ENCODE peak calls at places on chromosomes 6 and 20, in six cellular contexts. G is heart left ventricle, Z is A549, Y is ovary, M is HCT116, K is IMR-90. R is an unnamed sample.

GRCh38 chr6:25318589-25318988 is 39.4 kb downstream of the CARMIL1 start:
- DNase-seq in G (no peak), Z (no peak), Y (no peak), M (no peak), K (no peak), R (no peak)

GRCh38 chr6:12485226-12485764 is 195.1 kb downstream of the EDN1 start:
- DNase-seq in G (no peak), Z (peak; percentile 72), Y (no peak), M (no peak), K (no peak), R (no peak)

GRCh38 chr20:22716824-22717351 is 132.5 kb upstream of the FOXA2 start:
- DNase-seq in G (no peak), Z (peak; percentile 56), Y (no peak), M (no peak), K (peak; percentile 7), R (peak; percentile 46)

GRCh38 chr20:24969203-24970029 is 20.3 kb downstream of the CST7 start:
- DNase-seq in G (no peak), Z (no peak), Y (no peak), M (no peak), K (no peak), R (no peak)

GRCh38 chr6:139922236-139922635 is 547.8 kb upstream of the CITED2 start:
- DNase-seq in G (no peak), Z (no peak), Y (no peak), M (no peak), K (no peak), R (no peak)

GRCh38 chr6:142014515-142014914 is 118.2 kb upstream of the GJE1 start:
- DNase-seq in G (no peak), Z (peak; percentile 72), Y (no peak), M (peak; percentile 79), K (peak; percentile 93), R (no peak)

GRCh38 chr6:12343440-12344162 is 53.4 kb downstream of the EDN1 start:
- DNase-seq in G (no peak), Z (peak; percentile 96), Y (no peak), M (no peak), K (peak; percentile 44), R (peak; percentile 86)

GRCh38 chr20:51514252-51514651 is 28.3 kb downstream of the NFATC2 start:
- DNase-seq in G (no peak), Z (no peak), Y (no peak), M (no peak), K (no peak), R (no peak)

GRCh38 chr20:8853805-8854338 is 215.0 kb upstream of the PLCB4 start:
- DNase-seq in G (no peak), Z (peak; percentile 80), Y (no peak), M (peak; percentile 40), K (peak; percentile 84), R (no peak)

GRCh38 chr6:47426524-47427302 is 50.9 kb upstream of the CD2AP start:
- DNase-seq in G (no peak), Z (no peak), Y (no peak), M (no peak), K (no peak), R (no peak)

GRCh38 chr20:12916699-12917098 is 92.1 kb upstream of the SPTLC3 start:
- DNase-seq in G (no peak), Z (no peak), Y (no peak), M (no peak), K (no peak), R (no peak)

GRCh38 chr6:107113460-107114212 is 1.7 kb downstream of the BEND3 start:
- DNase-seq in G (no peak), Z (no peak), Y (peak; percentile 19), M (no peak), K (no peak), R (no peak)

GRCh38 chr20:35318502-35319157 is 26.4 kb upstream of the FAM83C start:
- DNase-seq in G (peak; percentile 51), Z (peak; percentile 87), Y (no peak), M (peak; percentile 89), K (peak; percentile 90), R (peak; percentile 61)

GRCh38 chr6:46500382-46500781 is 9.1 kb upstream of the RCAN2 start:
- DNase-seq in G (no peak), Z (no peak), Y (no peak), M (no peak), K (no peak), R (no peak)

GRCh38 chr6:149249370-149250357 is 67.8 kb upstream of the TAB2 start:
- DNase-seq in G (no peak), Z (peak; percentile 11), Y (no peak), M (no peak), K (no peak), R (no peak)

GRCh38 chr20:59820204-59821041 is 113.0 kb downstream of the SYCP2 start:
- DNase-seq in G (peak; percentile 62), Z (no peak), Y (peak; percentile 21), M (no peak), K (no peak), R (no peak)

GRCh38 chr6:130313206-130313605 is 52.6 kb upstream of the TMEM200A start:
- DNase-seq in G (no peak), Z (no peak), Y (no peak), M (peak; percentile 38), K (no peak), R (no peak)

GRCh38 chr6:155128971-155129370 is 133.9 kb downstream of the TIAM2 start:
- DNase-seq in G (no peak), Z (no peak), Y (no peak), M (no peak), K (no peak), R (no peak)

GRCh38 chr20:7113577-7114466 is 346.3 kb downstream of the BMP2 start:
- DNase-seq in G (peak; percentile 51), Z (peak; percentile 36), Y (no peak), M (no peak), K (peak; percentile 1), R (peak; percentile 28)

GRCh38 chr6:71468038-71468437 is 179.4 kb downstream of the OGFRL1 start:
- DNase-seq in G (no peak), Z (no peak), Y (no peak), M (no peak), K (no peak), R (no peak)

GRCh38 chr6:71466362-71466761 is 177.8 kb downstream of the OGFRL1 start:
- DNase-seq in G (no peak), Z (no peak), Y (no peak), M (no peak), K (no peak), R (no peak)

GRCh38 chr6:71465096-71465495 is 176.5 kb downstream of the OGFRL1 start:
- DNase-seq in G (no peak), Z (no peak), Y (no peak), M (no peak), K (no peak), R (no peak)

GRCh38 chr6:71471718-71472117 is 183.1 kb downstream of the OGFRL1 start:
- DNase-seq in G (no peak), Z (no peak), Y (no peak), M (no peak), K (no peak), R (no peak)

DNA sequence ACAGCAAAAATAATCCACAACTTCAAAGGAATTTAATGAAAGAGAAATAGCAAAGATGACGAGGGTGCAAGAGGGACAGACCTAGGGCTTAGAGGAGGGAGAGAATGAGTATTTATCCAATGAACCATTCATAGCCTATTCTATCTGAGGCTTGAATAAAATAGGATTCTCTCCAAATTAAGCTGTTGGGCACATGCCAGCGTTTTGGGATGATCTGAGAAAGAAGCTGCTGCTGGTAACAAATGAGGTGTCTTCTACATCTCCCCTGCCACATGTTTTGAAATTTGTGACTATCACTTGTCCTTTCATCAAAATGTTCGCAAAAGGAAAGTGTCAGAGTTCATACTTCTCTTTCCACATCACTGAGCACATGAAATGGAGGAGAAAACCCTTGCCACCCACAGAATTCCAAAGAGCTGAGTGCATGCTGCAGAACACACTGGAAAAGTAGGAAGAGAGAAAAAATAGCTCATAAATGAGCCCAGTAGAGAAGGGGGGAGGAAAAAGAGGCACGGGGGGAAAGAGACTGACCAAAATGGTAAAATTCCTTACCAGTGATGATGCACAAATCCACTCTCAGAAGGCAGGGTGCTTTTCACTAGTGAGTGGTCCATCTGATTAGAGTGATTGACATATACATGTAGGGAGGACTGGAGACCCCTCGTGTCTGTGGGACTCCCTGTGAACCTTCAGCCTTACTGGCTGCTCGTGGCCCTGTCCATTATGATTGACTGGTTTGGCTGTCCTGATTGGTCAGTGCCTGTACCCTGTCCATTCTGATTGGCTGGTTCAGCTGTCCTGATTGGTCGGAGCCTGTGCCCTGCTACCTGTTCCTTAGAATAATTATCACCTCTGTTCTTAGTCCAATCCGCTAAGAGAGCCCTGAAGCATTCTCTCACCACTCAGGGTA is 180.5 kb downstream of the OGFRL1 start:
- DNase-seq in G (no peak), Z (no peak), Y (no peak), M (no peak), K (peak; percentile 95), R (no peak)
- H3K4me1 ChIP-seq in G (no peaks in the 10 kb centered on the region), Z (peaks cover 4% of the 10 kb centered on the region), Y (no peaks in the 10 kb centered on the region), M (peaks cover 7% of the 10 kb centered on the region), K (peaks cover 7% of the 10 kb centered on the region), R (no peaks in the 10 kb centered on the region)

GRCh38 chr6:33008944-33009861 is at the start of gene HLA-DOA:
- DNase-seq in G (no peak), Z (peak; percentile 9), Y (no peak), M (peak; percentile 28), K (peak; percentile 5), R (no peak)
- TF ChIP-seq POLR2A in G (no peak), Z (no peak), Y (no peak), M (no peak), K (no peak), R (no peak)

DNA sequence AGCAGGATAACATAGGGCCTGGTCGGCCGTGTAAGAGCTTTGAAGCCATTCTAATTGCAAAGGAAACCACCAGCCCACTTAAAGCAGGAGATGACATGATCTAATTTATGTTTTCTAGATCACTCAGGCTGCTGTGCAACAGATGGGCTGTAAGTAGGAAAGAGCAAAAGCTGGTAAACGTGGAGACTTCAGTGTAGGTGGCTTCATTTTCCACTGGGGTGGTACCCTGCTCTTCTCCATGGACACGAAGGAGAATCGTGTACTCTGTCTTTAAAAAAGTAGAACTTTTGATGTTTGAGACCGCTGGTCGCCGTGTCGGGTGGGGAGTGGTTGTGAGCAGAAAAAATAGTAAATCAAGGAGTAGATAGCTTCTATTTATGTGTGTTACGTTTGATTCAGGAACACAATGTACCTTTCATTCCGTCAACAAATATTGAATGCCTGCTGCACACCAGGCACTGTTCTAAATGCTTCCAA is 6.4 kb downstream of the CASS4 start:
- DNase-seq in G (no peak), Z (no peak), Y (no peak), M (no peak), K (no peak), R (no peak)
- H3K4me1 ChIP-seq in G (peaks cover 10% of the 10 kb centered on the region), Z (peaks cover 13% of the 10 kb centered on the region), Y (peaks cover 7% of the 10 kb centered on the region), M (peaks cover 21% of the 10 kb centered on the region), K (peaks cover 42% of the 10 kb centered on the region), R (no peaks in the 10 kb centered on the region)

DNA sequence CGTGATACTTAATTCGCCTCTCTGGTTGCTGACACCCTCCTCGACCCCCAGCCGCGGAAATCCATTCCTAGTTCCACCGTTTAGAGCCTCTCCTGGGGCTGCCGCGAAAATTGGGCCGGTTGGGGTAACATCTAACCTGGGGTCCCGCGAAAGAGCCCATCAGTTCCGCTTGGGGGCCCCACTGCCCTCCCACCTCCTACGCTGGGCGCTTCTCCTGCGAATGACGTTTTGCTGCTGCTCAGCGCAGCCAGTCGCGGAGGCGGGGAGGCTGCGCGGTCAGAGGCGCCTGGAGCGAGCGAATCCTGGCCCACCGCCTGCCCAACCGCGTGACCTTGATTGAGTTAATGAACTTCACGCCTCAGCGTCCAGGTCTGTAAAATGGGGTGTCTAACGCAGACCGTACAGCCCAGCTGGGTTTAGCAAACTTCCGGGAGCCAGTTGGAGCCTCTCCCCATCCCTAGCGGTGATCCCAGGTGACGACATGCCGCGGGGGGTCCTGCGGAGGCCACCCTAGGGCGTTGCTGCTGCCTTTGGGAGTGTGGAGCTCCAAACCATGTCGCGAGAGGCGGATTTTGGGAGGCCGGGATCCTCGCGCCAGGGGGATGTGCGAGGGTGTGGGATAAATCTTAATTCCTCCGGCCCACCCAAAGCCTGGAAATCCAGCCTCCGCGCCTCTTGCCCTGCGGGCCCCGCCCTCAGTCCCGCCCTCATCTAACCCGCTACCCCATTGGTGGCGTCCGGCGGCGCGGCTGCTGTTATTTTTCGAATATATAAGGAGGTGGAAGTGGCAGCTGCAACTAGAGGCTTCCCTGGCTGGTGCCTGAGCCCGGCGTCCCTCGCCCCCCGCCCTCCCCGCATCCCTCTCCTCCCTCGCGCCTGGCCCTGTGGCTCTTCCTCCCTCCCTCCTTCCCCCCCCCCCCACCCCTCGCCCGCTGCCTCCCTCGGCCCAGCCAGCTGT is at the start of gene CDC25B:
- DNase-seq in G (peak; percentile 94), Z (peak; percentile 96), Y (peak; percentile 94), M (peak; percentile 84), K (peak; percentile 83), R (peak; percentile 95)
- TF ChIP-seq POLR2A in G (peak; percentile 44), Z (peak; percentile 89), Y (peak; percentile 63), M (peak; percentile 47), K (peak; percentile 52), R (no peak)

R was measured in stomach.